ENCODE peak calls at places on chromosome 14, in six cellular contexts. R is activated CD8-positive, alpha-beta memory T cell treated with anti-CD3 and anti-CD28 coated beads, Interleukin-2, amount 50 U/mL, for 48 hours; S is GM10248; L is H4; F is psoas muscle; H is H7. U is an unnamed sample.
A peak's percentile ranks its signal among the peaks of the same experiment; 100 is the strongest.

GRCh38 chr14:61565836-61566536 is 129.3 kb upstream of the HIF1A start:
- DNase-seq in R (no peak), S (no peak), L (no peak), F (no peak), H (no peak), U (no peak)

GRCh38 chr14:74248036-74248435 is 8.8 kb downstream of the VSX2 start:
- DNase-seq in R (no peak), S (no peak), L (no peak), F (no peak), H (no peak), U (peak; percentile 67)

GRCh38 chr14:22387776-22388241 is 201.2 kb downstream of the DAD1 start:
- DNase-seq in R (no peak), S (no peak), L (no peak), F (no peak), H (peak; percentile 28), U (no peak)

GRCh38 chr14:85528080-85528881 is 1.7 kb upstream of the FLRT2 start:
- DNase-seq in R (no peak), S (no peak), L (peak; percentile 87), F (peak; percentile 38), H (peak; percentile 48), U (no peak)

GRCh38 chr14:104432611-104433231 is 146.8 kb upstream of the C14orf180 start:
- DNase-seq in R (no peak), S (peak; percentile 18), L (no peak), F (no peak), H (peak; percentile 44), U (no peak)

GRCh38 chr14:36663404-36664321 is 2.0 kb downstream of the PAX9 start:
- DNase-seq in R (no peak), S (peak; percentile 12), L (no peak), F (peak; percentile 68), H (peak; percentile 81), U (no peak)

GRCh38 chr14:50800032-50800431 is 30.9 kb downstream of the NIN start:
- DNase-seq in R (no peak), S (no peak), L (no peak), F (no peak), H (no peak), U (no peak)

GRCh38 chr14:72024043-72024407 is 91.8 kb downstream of the RGS6 start:
- DNase-seq in R (peak; percentile 54), S (peak; percentile 30), L (peak; percentile 44), F (no peak), H (peak; percentile 32), U (peak; percentile 53)

GRCh38 chr14:52190532-52190931 is 77.0 kb upstream of the PTGDR start:
- DNase-seq in R (no peak), S (no peak), L (no peak), F (no peak), H (no peak), U (no peak)

GRCh38 chr14:88621090-88621489 is 58.3 kb downstream of the ZC3H14 start:
- DNase-seq in R (no peak), S (no peak), L (no peak), F (no peak), H (no peak), U (no peak)

GRCh38 chr14:69354383-69355154 is 43.5 kb downstream of the ERH start:
- DNase-seq in R (peak; percentile 79), S (peak; percentile 91), L (no peak), F (no peak), H (peak; percentile 52), U (peak; percentile 86)

U was measured in OCI-LY7.